ENCODE peak calls at places on chromosomes 12 and 14, in eight cellular contexts. Z is stomach, F is K562, A is upper lobe of left lung, W is transverse colon, G is HCT116, C is Panc1, K is esophagus muscularis mucosa. V is an unnamed sample. For H3K9me3, the result is how much of the 10 kb centered on the place peaks cover.

GRCh38 chr14:103121161-103121845 is 2.0 kb upstream of the TNFAIP2 start:
- DNase-seq in G (no peak), C (no peak), A (peak), Z (no peak), F (no peak), W (peak), K (no peak), V (no peak)

GRCh38 chr14:64943981-64944520 is 1.5 kb upstream of the GPX2 start:
- DNase-seq in F (no peak), C (no peak), K (peak), Z (no peak), W (no peak), A (no peak), G (no peak), V (no peak)

GRCh38 chr14:50347521-50347920 is 35.4 kb downstream of the DMAC2L start:
- DNase-seq in K (no peak), Z (no peak), G (no peak), W (no peak), F (peak), A (peak), C (no peak), V (no peak)

GRCh38 chr14:48914921-48915320 is 671.3 kb downstream of the RPS29 start:
- DNase-seq in W (no peak), G (no peak), F (no peak), C (no peak), K (no peak), Z (no peak), A (no peak), V (no peak)

GRCh38 chr12:106345739-106346138 is 11.8 kb upstream of the POLR3B start:
- DNase-seq in C (peak), W (no peak), A (peak), F (no peak), K (no peak), G (peak), Z (peak), V (no peak)

GRCh38 chr12:71438670-71439361 is 782 bp upstream of the LGR5 start:
- DNase-seq in K (no peak), Z (no peak), W (no peak), C (no peak), G (no peak), F (no peak), A (no peak), V (no peak)

GRCh38 chr12:49017764-49018281 is 753 bp downstream of the PRKAG1 start:
- DNase-seq in C (no peak), Z (no peak), G (no peak), W (no peak), F (no peak), A (no peak), K (no peak), V (no peak)

GRCh38 chr12:47722926-47723631 is 2.2 kb downstream of the ENDOU start:
- DNase-seq in F (no peak), Z (no peak), W (no peak), A (peak), K (no peak), C (no peak), G (no peak), V (no peak)

GRCh38 chr12:106226884-106227640 is 20.8 kb downstream of the CKAP4 start:
- DNase-seq in Z (no peak), K (no peak), G (peak), C (peak), W (no peak), F (peak), A (peak), V (peak)

GRCh38 chr12:51827925-51828818 is 20.3 kb downstream of the FIGNL2 start:
- DNase-seq in Z (peak), F (peak), K (no peak), G (no peak), C (no peak), A (peak), W (peak), V (no peak)

GRCh38 chr12:1696800-1697199 is 5.9 kb downstream of the ADIPOR2 start:
- DNase-seq in C (no peak), W (no peak), F (no peak), G (no peak), Z (no peak), K (no peak), A (no peak), V (no peak)

GRCh38 chr12:95863337-95863736 is 4.6 kb downstream of the SNRPF start:
- DNase-seq in Z (no peak), G (no peak), C (no peak), K (no peak), F (no peak), A (no peak), W (no peak), V (no peak)

GRCh38 chr12:45669762-45670161 is 59.7 kb upstream of the ARID2 start:
- DNase-seq in K (no peak), W (no peak), A (no peak), F (no peak), Z (no peak), C (no peak), G (no peak), V (no peak)

GRCh38 chr14:50714452-50715073 is 46.5 kb upstream of the SAV1 start:
- DNase-seq in K (no peak), F (peak), G (peak), C (no peak), W (no peak), Z (no peak), A (no peak), V (peak)

GRCh38 chr14:65961004-65961403 is 525.2 kb upstream of the CCDC196 start:
- DNase-seq in F (peak), K (no peak), A (peak), Z (peak), G (peak), W (peak), C (peak), V (no peak)

GRCh38 chr12:74849801-74850200 is 312.2 kb downstream of the ATXN7L3B start:
- DNase-seq in F (no peak), A (no peak), C (no peak), K (no peak), Z (no peak), W (no peak), G (no peak), V (no peak)

GRCh38 chr12:131641315-131641714 is 69.6 kb upstream of the SFSWAP start:
- DNase-seq in K (no peak), F (no peak), G (no peak), Z (no peak), W (no peak), C (no peak), A (no peak), V (no peak)

GRCh38 chr14:36950812-36951211 is 221.6 kb downstream of the SLC25A21 start:
- DNase-seq in W (no peak), Z (no peak), A (no peak), C (no peak), K (no peak), F (no peak), G (no peak), V (no peak)

GRCh38 chr12:14272954-14273910 is 92.2 kb upstream of the ATF7IP start:
- DNase-seq in W (no peak), G (no peak), K (no peak), A (no peak), F (no peak), C (no peak), Z (no peak), V (no peak)

GRCh38 chr12:49671051-49671765 is 36.0 kb downstream of the FMNL3 start:
- DNase-seq in Z (peak), C (no peak), G (no peak), A (peak), K (no peak), F (no peak), W (peak), V (no peak)

DNA sequence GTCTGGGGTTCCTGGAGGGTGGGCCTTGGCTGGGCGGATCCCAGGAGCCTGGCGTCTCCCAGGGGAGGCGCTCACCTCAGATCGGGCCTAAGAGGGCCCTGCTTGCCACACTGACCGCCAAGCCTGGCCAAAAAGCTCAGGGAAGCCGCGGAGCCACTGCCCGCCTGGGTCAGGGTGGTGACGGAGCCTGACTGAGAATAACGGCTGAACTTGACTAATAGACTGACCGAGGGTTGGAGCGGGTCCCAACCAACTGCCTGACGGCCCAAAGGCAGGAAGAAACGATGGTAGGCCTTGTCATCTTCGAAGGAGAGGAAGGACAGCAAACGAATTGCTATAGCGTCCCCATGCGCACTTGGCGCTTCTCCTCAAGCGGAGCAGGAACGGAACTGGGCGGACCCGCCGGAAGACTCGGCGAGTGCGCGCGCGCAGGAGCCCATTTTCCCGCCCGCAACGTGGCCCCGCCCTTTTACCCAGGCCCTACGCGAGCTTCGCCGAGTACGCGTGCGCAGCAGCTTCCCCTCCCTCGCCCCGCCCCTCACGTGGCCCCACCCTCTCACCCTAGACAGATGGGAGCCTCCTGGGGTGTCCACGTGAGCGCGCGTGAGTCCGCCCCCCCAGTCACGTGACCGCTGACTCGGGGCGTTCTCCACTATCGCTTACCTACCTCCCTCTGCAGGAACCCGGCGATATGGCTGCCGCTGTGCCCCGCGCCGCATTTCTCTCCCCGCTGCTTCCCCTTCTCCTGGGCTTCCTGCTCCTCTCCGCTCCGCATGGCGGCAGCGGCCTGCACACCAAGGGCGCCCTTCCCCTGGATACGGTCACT is at the start of the genes ERP29 and TMEM116:
- DNase-seq in G (peak), F (peak), C (peak), K (peak), A (peak), W (peak), Z (peak), V (peak)
- TF ChIP-seq POLR2AphosphoS5 in G (peak), F (no peak), C (peak), K (peak), A (peak), W (peak), Z (peak), V (peak)

DNA sequence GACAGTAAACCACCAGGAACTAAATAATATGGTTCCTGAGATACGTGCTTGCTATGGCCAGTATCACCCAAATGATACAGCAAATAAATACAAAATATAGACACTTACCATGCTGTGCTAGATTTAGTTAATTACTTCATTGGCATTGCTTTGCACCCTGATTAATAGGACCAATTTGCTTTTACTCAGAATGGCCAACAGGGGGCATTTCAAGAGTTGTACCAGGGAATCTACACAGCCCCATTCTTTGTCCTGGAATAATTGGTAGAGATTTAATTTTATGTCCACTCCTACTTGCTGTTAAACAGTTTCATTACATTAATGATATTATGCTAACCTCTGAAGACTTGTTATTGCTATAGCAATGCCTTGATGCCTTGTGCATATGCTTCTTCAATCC is 280.8 kb downstream of the RERGL start:
- DNase-seq in C (no peak), A (no peak), W (no peak), K (no peak), F (no peak), G (no peak), Z (no peak), V (no peak)
- H3K9me3 ChIP-seq in C (under half), A (under half), W (under half), K (under half), F (under half), G (under half), Z (under half), V (under half)

DNA sequence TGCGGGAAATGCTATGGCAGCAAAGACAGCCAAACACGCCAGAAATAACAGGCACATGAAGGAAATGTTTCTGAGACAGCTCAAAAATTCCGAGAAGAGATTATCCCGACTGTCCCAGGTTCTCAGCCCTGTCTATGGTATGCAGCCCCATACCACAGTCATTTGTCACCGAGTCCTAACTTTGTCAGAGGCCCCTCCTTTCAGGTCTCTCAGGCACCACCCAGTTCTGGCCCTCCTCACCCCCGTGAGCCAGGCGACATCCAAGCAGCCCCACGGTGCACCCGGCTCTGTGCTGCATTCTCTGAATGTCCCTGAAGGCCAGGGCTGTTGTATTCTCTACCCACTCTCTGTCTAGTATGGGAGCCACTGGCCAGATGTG is 24.0 kb downstream of the SSH1 start:
- DNase-seq in G (peak), W (no peak), F (no peak), C (no peak), K (no peak), A (no peak), Z (no peak), V (no peak)
- H3K4me3 ChIP-seq in G (peak), W (no peak), F (no peak), C (no peak), K (peak), A (no peak), Z (no peak), V (no peak)

GRCh38 chr12:94271351-94271750 is 123.0 kb downstream of the PLXNC1 start:
- DNase-seq in K (no peak), G (no peak), C (no peak), Z (no peak), W (no peak), A (no peak), F (no peak), V (no peak)

GRCh38 chr12:94269316-94269999 is 121.1 kb downstream of the PLXNC1 start:
- DNase-seq in C (no peak), W (no peak), G (no peak), Z (no peak), K (no peak), A (no peak), F (no peak), V (no peak)

GRCh38 chr12:94276725-94277124 is 128.3 kb downstream of the PLXNC1 start:
- DNase-seq in K (no peak), W (no peak), C (no peak), G (no peak), Z (no peak), F (no peak), A (no peak), V (no peak)

GRCh38 chr12:94272280-94272679 is 123.9 kb downstream of the PLXNC1 start:
- DNase-seq in C (no peak), K (no peak), A (no peak), G (no peak), W (no peak), F (no peak), Z (no peak), V (no peak)

GRCh38 chr12:94273272-94273671 is 124.9 kb downstream of the PLXNC1 start:
- DNase-seq in W (no peak), Z (no peak), K (no peak), F (no peak), A (no peak), C (no peak), G (no peak), V (no peak)
- TF ChIP-seq POLR2AphosphoS5 in W (no peak), Z (no peak), K (no peak), F (no peak), A (no peak), C (no peak), G (no peak), V (no peak)

DNA sequence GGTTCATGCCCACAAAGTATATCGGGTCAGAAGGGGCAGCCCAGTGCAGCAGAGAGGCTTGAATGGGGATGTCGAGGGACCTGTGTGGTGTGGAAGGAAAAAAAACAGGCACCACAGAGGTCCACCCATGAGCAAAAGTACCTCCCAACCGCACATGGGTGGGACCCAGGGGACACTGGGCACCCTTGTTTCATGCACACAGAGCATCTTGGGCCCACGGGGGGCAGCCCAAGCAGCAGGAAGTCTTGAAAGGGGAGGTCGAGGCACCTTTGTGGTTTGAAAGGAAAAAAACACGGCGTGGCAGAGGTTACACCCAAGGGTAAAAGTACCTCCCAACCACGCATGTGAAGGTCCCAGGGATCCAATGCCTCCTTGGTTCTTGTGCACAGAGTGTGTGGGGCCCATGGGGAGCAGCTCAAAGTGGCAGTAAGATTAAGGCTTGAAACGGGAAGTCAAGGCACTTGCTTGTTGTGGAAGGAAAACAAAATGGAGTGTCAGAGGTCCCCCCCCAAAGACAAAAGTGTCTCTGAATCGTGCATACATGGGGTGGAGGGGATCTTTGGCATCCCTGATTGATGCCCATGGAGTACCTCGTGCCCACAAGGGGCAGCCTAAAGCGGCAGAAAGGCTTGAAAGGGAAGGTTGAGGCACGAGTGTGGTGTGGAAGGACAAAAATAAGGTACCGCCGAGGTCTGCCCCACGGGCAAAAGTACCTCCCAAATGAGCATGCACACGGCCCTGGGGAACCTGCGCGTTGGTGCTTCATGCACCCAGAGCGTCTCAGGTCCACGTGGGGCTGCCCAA is 575.5 kb downstream of the ALG10 start:
- DNase-seq in A (no peak), Z (peak), F (peak), C (no peak), W (peak), G (no peak), K (peak), V (no peak)
- H3K9me3 ChIP-seq in A (half or more), Z (half or more), F (under half), C (under half), W (under half), G (under half), K (half or more), V (under half)

GRCh38 chr14:55588259-55588699 is 8.3 kb downstream of the KTN1 start:
- DNase-seq in A (no peak), Z (no peak), W (no peak), C (no peak), K (no peak), G (no peak), F (no peak), V (no peak)
- H3K4me3 ChIP-seq in A (no peak), Z (no peak), W (no peak), C (no peak), K (no peak), G (no peak), F (no peak), V (peak)

DNA sequence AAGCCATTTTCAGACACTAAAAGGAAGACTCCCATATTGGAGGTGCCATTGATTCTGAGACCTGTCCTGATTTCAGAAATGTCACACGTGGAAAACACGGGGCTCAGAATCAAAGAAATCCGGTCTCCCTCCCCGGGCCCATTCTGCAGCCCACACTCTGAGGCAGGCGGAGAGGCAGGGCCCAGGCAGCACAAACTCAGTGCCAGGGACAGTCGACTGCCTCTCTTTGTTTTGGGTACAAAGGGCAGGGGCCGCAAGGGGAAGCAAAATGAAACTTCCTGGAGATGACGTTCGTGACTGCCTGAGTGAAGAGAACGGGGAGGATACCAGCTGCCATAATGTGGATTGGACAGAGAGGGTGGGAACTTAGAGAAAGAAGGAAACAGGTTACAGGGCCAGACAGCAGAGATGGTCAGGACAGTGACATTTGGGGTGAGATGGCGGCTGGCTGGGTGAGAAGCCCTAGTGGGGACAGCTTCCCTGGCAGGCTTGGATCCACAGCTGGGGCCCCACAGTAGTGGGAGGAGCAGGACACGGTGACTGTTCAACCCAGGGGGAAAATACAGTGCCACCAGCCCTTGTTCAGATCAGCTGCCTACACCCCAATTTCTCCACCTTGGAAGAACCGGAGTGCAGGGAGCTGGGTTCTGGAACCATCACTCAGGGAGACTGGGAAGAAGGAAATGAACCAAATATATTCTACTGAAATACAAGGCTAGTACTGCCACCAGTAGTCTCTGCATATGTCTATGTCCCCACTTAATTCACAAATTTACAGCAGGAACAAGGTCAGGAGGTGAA is 8.1 kb downstream of the GAPDH start:
- DNase-seq in Z (no peak), G (no peak), F (no peak), C (no peak), K (no peak), A (no peak), W (peak), V (no peak)
- TF ChIP-seq POLR2AphosphoS5 in Z (no peak), G (no peak), F (no peak), C (no peak), K (no peak), A (no peak), W (peak), V (no peak)

GRCh38 chr12:133061954-133062353 is 18.8 kb upstream of the ZNF140 start:
- DNase-seq in Z (no peak), W (no peak), F (no peak), G (no peak), C (no peak), K (no peak), A (no peak), V (no peak)
- H3K9me3 ChIP-seq in Z (half or more), W (half or more), F (under half), G (half or more), C (half or more), K (half or more), A (half or more), V (half or more)

GRCh38 chr12:126907900-126908764 is 1358.8 kb upstream of the TMEM132C start:
- DNase-seq in F (peak), Z (no peak), G (no peak), C (no peak), K (no peak), A (no peak), W (no peak), V (no peak)
- H3K4me3 ChIP-seq in F (no peak), Z (no peak), G (no peak), C (no peak), K (no peak), A (no peak), W (no peak), V (no peak)

DNA sequence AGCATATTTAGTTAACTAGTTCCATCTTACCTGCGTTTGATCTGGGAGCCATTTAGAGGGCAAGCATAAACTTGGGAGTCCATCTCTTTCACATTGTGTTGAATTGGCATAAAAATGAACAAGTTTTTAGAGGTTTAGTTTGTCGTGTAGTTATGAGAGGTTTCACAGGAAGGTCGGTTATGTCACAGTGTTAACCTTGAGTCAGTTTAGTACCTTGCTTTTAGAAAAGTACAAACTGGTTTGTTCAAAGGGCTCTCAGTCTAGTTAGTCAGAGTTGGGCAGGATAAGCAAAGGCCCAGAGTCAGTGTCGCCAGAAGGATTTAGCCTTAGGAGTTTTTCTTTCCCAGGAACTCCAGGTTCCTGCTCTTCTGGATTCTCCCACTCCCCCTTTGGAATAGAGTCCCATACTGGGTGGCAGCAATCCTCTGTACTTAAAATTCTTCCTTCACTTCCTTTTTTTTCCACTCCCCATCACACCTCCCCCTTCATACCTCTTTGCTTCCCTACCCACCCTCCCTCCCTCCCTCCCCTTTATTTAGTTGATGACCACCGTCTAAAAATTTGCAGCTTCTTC is 12.0 kb downstream of the PCBP2 start:
- DNase-seq in W (no peak), K (no peak), A (no peak), Z (no peak), C (no peak), F (no peak), G (no peak), V (no peak)
- TF ChIP-seq POLR2AphosphoS5 in W (no peak), K (no peak), A (no peak), Z (no peak), C (no peak), F (no peak), G (no peak), V (no peak)

V was measured in SK-N-MC.